ENCODE peak calls at places on chromosomes 4 and X, in six cellular contexts. One of them, this sample, is unnamed.
A peak's percentile ranks its signal among the peaks of the same experiment; 100 is the strongest.

GRCh38 chr4:13543091-13543581 is 1.2 kb downstream of the NKX3-2 start:
- DNase-seq in mesenchymal stem cell: no peak
- DNase-seq in IMR-90: no peak
- DNase-seq in H9: no peak
- DNase-seq in mesendoderm: no peak
- DNase-seq in neuronal stem cell: no peak
- DNase-seq in this sample: no peak

GRCh38 chr4:7167706-7168105 is 24.6 kb upstream of the SORCS2 start:
- DNase-seq in neuronal stem cell: no peak
- DNase-seq in H9: peak; percentile 15
- DNase-seq in mesenchymal stem cell: no peak
- DNase-seq in IMR-90: no peak
- DNase-seq in mesendoderm: no peak
- DNase-seq in this sample: no peak

GRCh38 chr4:169160825-169161224 is 109.9 kb downstream of the SH3RF1 start:
- DNase-seq in mesenchymal stem cell: peak; percentile 24
- DNase-seq in H9: no peak
- DNase-seq in mesendoderm: no peak
- DNase-seq in IMR-90: no peak
- DNase-seq in neuronal stem cell: no peak
- DNase-seq in this sample: no peak

GRCh38 chr4:158787718-158788441 is 19.1 kb downstream of the FNIP2 start:
- DNase-seq in mesendoderm: no peak
- DNase-seq in mesenchymal stem cell: no peak
- DNase-seq in IMR-90: no peak
- DNase-seq in H9: no peak
- DNase-seq in neuronal stem cell: no peak
- DNase-seq in this sample: no peak

GRCh38 chr4:15374697-15375096 is 53.1 kb upstream of the C1QTNF7 start:
- DNase-seq in mesendoderm: no peak
- DNase-seq in mesenchymal stem cell: no peak
- DNase-seq in IMR-90: peak; percentile 31
- DNase-seq in neuronal stem cell: no peak
- DNase-seq in H9: no peak
- DNase-seq in this sample: no peak

GRCh38 chrX:123736333-123736921 is 3.6 kb upstream of the THOC2 start:
- DNase-seq in mesenchymal stem cell: peak; percentile 70
- DNase-seq in H9: no peak
- DNase-seq in neuronal stem cell: no peak
- DNase-seq in IMR-90: peak; percentile 90
- DNase-seq in mesendoderm: peak; percentile 36
- DNase-seq in this sample: peak; percentile 57

GRCh38 chr4:3387154-3387942 is 54.4 kb upstream of the HGFAC start:
- DNase-seq in mesenchymal stem cell: no peak
- DNase-seq in H9: no peak
- DNase-seq in neuronal stem cell: no peak
- DNase-seq in mesendoderm: no peak
- DNase-seq in IMR-90: no peak
- DNase-seq in this sample: peak; percentile 7

GRCh38 chr4:40314951-40315350 is 20.2 kb upstream of the CHRNA9 start:
- DNase-seq in H9: no peak
- DNase-seq in mesendoderm: no peak
- DNase-seq in neuronal stem cell: no peak
- DNase-seq in IMR-90: no peak
- DNase-seq in mesenchymal stem cell: no peak
- DNase-seq in this sample: peak; percentile 34

GRCh38 chr4:58522765-58523382 is 1412.7 kb upstream of the IGFBP7 start:
- DNase-seq in neuronal stem cell: no peak
- DNase-seq in IMR-90: no peak
- DNase-seq in mesenchymal stem cell: no peak
- DNase-seq in mesendoderm: no peak
- DNase-seq in H9: no peak
- DNase-seq in this sample: no peak

GRCh38 chr4:172815499-172816175 is 353.0 kb upstream of the GALNT7 start:
- DNase-seq in mesendoderm: no peak
- DNase-seq in H9: no peak
- DNase-seq in IMR-90: no peak
- DNase-seq in mesenchymal stem cell: no peak
- DNase-seq in neuronal stem cell: no peak
- DNase-seq in this sample: no peak

GRCh38 chr4:20305976-20306375 is 54.3 kb downstream of the SLIT2 start:
- DNase-seq in IMR-90: peak; percentile 59
- DNase-seq in mesendoderm: no peak
- DNase-seq in mesenchymal stem cell: peak; percentile 23
- DNase-seq in neuronal stem cell: no peak
- DNase-seq in H9: no peak
- DNase-seq in this sample: no peak

GRCh38 chrX:120310861-120311631 is at the start of gene TMEM255A:
- DNase-seq in IMR-90: no peak
- DNase-seq in mesenchymal stem cell: no peak
- DNase-seq in neuronal stem cell: peak; percentile 18
- DNase-seq in mesendoderm: peak; percentile 71
- DNase-seq in H9: peak; percentile 61
- DNase-seq in this sample: peak; percentile 37

GRCh38 chrX:128518508-128518907 is 466.3 kb upstream of the ACTRT1 start:
- DNase-seq in mesenchymal stem cell: peak; percentile 0
- DNase-seq in neuronal stem cell: no peak
- DNase-seq in IMR-90: peak; percentile 1
- DNase-seq in H9: no peak
- DNase-seq in mesendoderm: peak; percentile 54
- DNase-seq in this sample: no peak

GRCh38 chrX:150771116-150771515 is 77.9 kb downstream of the MTMR1 start:
- DNase-seq in mesendoderm: no peak
- DNase-seq in H9: no peak
- DNase-seq in mesenchymal stem cell: no peak
- DNase-seq in neuronal stem cell: no peak
- DNase-seq in IMR-90: no peak
- DNase-seq in this sample: no peak

GRCh38 chr4:10441512-10441911 is 15.7 kb downstream of the ZNF518B start:
- DNase-seq in mesenchymal stem cell: no peak
- DNase-seq in neuronal stem cell: no peak
- DNase-seq in mesendoderm: no peak
- DNase-seq in H9: no peak
- DNase-seq in IMR-90: no peak
- DNase-seq in this sample: no peak

GRCh38 chr4:101599620-101600019 is 190.9 kb upstream of the BANK1 start:
- DNase-seq in neuronal stem cell: no peak
- DNase-seq in mesenchymal stem cell: peak; percentile 6
- DNase-seq in mesendoderm: no peak
- DNase-seq in IMR-90: peak; percentile 56
- DNase-seq in H9: no peak
- DNase-seq in this sample: peak; percentile 65

GRCh38 chr4:140257461-140258305 is 103.7 kb upstream of the MAML3 start:
- DNase-seq in mesendoderm: no peak
- DNase-seq in neuronal stem cell: no peak
- DNase-seq in H9: no peak
- DNase-seq in IMR-90: peak; percentile 72
- DNase-seq in mesenchymal stem cell: peak; percentile 62
- DNase-seq in this sample: no peak

GRCh38 chr4:54085284-54085683 is 14.7 kb upstream of the GSX2 start:
- DNase-seq in H9: no peak
- DNase-seq in neuronal stem cell: no peak
- DNase-seq in mesendoderm: no peak
- DNase-seq in IMR-90: peak; percentile 92
- DNase-seq in mesenchymal stem cell: peak; percentile 89
- DNase-seq in this sample: peak; percentile 11

GRCh38 chr4:112410364-112410763 is 105.6 kb downstream of the NEUROG2 start:
- DNase-seq in mesenchymal stem cell: no peak
- DNase-seq in IMR-90: no peak
- DNase-seq in neuronal stem cell: no peak
- DNase-seq in mesendoderm: no peak
- DNase-seq in H9: no peak
- DNase-seq in this sample: no peak

GRCh38 chrX:154367474-154368308 is 6.7 kb downstream of the FLNA start:
- DNase-seq in H9: no peak
- DNase-seq in mesendoderm: no peak
- DNase-seq in neuronal stem cell: no peak
- DNase-seq in IMR-90: no peak
- DNase-seq in mesenchymal stem cell: no peak
- DNase-seq in this sample: no peak

GRCh38 chr4:125316781-125317525 is 2.2 kb downstream of the FAT4 start:
- DNase-seq in H9: peak; percentile 64
- DNase-seq in IMR-90: peak; percentile 35
- DNase-seq in mesendoderm: peak; percentile 59
- DNase-seq in mesenchymal stem cell: peak; percentile 64
- DNase-seq in neuronal stem cell: peak; percentile 30
- DNase-seq in this sample: no peak

GRCh38 chr4:107818301-107818910 is 6.3 kb upstream of the SGMS2 start:
- DNase-seq in mesenchymal stem cell: no peak
- DNase-seq in H9: no peak
- DNase-seq in IMR-90: no peak
- DNase-seq in neuronal stem cell: no peak
- DNase-seq in mesendoderm: no peak
- DNase-seq in this sample: no peak

GRCh38 chrX:100048156-100048555 is 361.9 kb downstream of the PCDH19 start:
- DNase-seq in neuronal stem cell: no peak
- DNase-seq in H9: peak; percentile 26
- DNase-seq in mesenchymal stem cell: no peak
- DNase-seq in IMR-90: no peak
- DNase-seq in mesendoderm: peak; percentile 9
- DNase-seq in this sample: no peak

GRCh38 chr4:92305148-92305877 is 1.5 kb downstream of the GRID2 start:
- DNase-seq in IMR-90: peak; percentile 32
- DNase-seq in mesendoderm: peak; percentile 97
- DNase-seq in mesenchymal stem cell: peak; percentile 49
- DNase-seq in H9: peak; percentile 96
- DNase-seq in neuronal stem cell: peak; percentile 82
- DNase-seq in this sample: no peak

GRCh38 chr4:92305878-92306520 is 2.2 kb downstream of the GRID2 start:
- DNase-seq in mesendoderm: peak; percentile 26
- DNase-seq in neuronal stem cell: no peak
- DNase-seq in IMR-90: no peak
- DNase-seq in mesenchymal stem cell: peak; percentile 6
- DNase-seq in H9: no peak
- DNase-seq in this sample: no peak

GRCh38 chr4:92304073-92304472 is 307 bp downstream of the GRID2 start:
- DNase-seq in mesenchymal stem cell: no peak
- DNase-seq in mesendoderm: no peak
- DNase-seq in H9: no peak
- DNase-seq in neuronal stem cell: peak; percentile 9
- DNase-seq in IMR-90: no peak
- DNase-seq in this sample: no peak

GRCh38 chr4:92304636-92305035 is 870 bp downstream of the GRID2 start:
- DNase-seq in mesenchymal stem cell: peak; percentile 5
- DNase-seq in IMR-90: no peak
- DNase-seq in H9: peak; percentile 43
- DNase-seq in neuronal stem cell: peak; percentile 30
- DNase-seq in mesendoderm: peak; percentile 67
- DNase-seq in this sample: no peak

DNA sequence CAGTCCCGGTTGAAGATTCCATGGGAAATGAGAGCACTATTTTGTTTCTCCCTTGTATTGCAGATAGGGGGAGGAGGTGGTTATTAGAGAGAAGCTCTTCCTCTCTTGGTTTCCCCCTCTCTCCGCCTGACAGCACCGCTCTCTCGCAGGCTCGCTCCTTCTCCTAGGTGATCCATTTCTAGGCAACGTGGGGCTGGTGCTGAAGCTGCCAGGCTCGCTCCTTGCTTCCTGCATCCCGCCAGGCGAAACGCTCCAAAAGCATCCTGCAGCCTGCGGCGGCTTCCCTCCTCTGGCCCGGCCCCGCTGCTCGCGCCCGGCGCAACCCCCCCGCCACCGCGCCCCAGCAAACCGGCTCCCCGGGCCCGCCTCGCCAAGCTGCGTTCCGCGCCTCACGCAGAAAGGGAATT is at the start of gene GRID2:
- DNase-seq in neuronal stem cell: peak; percentile 38
- DNase-seq in IMR-90: peak; percentile 2
- DNase-seq in mesenchymal stem cell: peak; percentile 0
- DNase-seq in mesendoderm: peak; percentile 92
- DNase-seq in H9: peak; percentile 78
- DNase-seq in this sample: no peak
- H3K18ac ChIP-seq in neuronal stem cell: peak within 1 kb of the TSS; percentile 83
- H3K18ac ChIP-seq in IMR-90: no peak within 1 kb of the TSS
- H3K18ac ChIP-seq in mesenchymal stem cell: no peak within 1 kb of the TSS
- H3K18ac ChIP-seq in mesendoderm: peak within 1 kb of the TSS; percentile 70
- H3K18ac ChIP-seq in H9: no peak within 1 kb of the TSS
- H3K18ac ChIP-seq in this sample: no peak within 1 kb of the TSS

GRCh38 chr4:122826000-122826595 is 533 bp upstream of the FGF2 start:
- DNase-seq in IMR-90: peak; percentile 49
- DNase-seq in H9: no peak
- DNase-seq in mesendoderm: no peak
- DNase-seq in mesenchymal stem cell: no peak
- DNase-seq in neuronal stem cell: no peak
- DNase-seq in this sample: no peak
- H3K18ac ChIP-seq in IMR-90: peak overlapping the region; percentile 97
- H3K18ac ChIP-seq in H9: peak overlapping the region; percentile 53
- H3K18ac ChIP-seq in mesendoderm: peak overlapping the region; percentile 100
- H3K18ac ChIP-seq in mesenchymal stem cell: peak overlapping the region; percentile 70
- H3K18ac ChIP-seq in neuronal stem cell: no peak overlapping the region
- H3K18ac ChIP-seq in this sample: no peak overlapping the region

GRCh38 chr4:113468165-113469022 is 293.1 kb downstream of the CAMK2D start:
- DNase-seq in H9: peak; percentile 73
- DNase-seq in mesendoderm: peak; percentile 96
- DNase-seq in neuronal stem cell: peak; percentile 38
- DNase-seq in IMR-90: peak; percentile 100
- DNase-seq in mesenchymal stem cell: peak; percentile 100
- DNase-seq in this sample: peak; percentile 94
- H3K18ac ChIP-seq in H9: no peak overlapping the region
- H3K18ac ChIP-seq in mesendoderm: no peak overlapping the region
- H3K18ac ChIP-seq in neuronal stem cell: no peak overlapping the region
- H3K18ac ChIP-seq in IMR-90: peak overlapping the region; percentile 60
- H3K18ac ChIP-seq in mesenchymal stem cell: peak overlapping the region; percentile 77
- H3K18ac ChIP-seq in this sample: no peak overlapping the region

DNA sequence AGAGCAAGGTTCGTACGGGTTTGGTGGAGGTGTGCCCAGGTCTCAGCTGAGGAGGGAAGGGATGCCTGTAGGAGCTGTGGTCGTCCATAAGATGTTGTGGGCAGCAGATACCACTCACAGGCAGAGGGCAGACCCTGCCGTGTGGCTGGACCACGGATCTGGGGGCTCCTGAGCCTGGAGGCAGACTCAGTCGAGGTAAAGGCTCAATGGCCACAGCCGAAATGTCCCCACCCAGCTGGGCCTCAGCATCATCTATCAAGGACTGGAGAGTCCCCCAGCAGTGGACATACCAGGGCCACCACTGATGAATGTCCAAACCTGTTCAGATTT is 98.5 kb downstream of the DHRSX start:
- DNase-seq in neuronal stem cell: no peak
- DNase-seq in mesenchymal stem cell: no peak
- DNase-seq in mesendoderm: no peak
- DNase-seq in IMR-90: no peak
- DNase-seq in H9: no peak
- DNase-seq in this sample: no peak
- H3K18ac ChIP-seq in neuronal stem cell: peak overlapping the region; percentile 53
- H3K18ac ChIP-seq in mesenchymal stem cell: no peak overlapping the region
- H3K18ac ChIP-seq in mesendoderm: no peak overlapping the region
- H3K18ac ChIP-seq in IMR-90: no peak overlapping the region
- H3K18ac ChIP-seq in H9: no peak overlapping the region
- H3K18ac ChIP-seq in this sample: no peak overlapping the region